ENCODE peak calls at places on chromosomes 3 and 15, in four cellular contexts. L, J, G and W are unnamed samples.

GRCh38 chr3:162719684-162720341 is 1223.2 kb downstream of the OTOL1 start:
- DNase-seq in G (no peak), J (no peak), L (peak), W (no peak)

GRCh38 chr3:146511402-146512134 is 32.8 kb downstream of the PLSCR1 start:
- DNase-seq in L (no peak), J (peak), G (no peak), W (no peak)

GRCh38 chr3:56291244-56291680 is 177.0 kb downstream of the ERC2 start:
- DNase-seq in J (no peak), L (no peak), G (no peak), W (no peak)

GRCh38 chr3:100316656-100317069 is 17.9 kb upstream of the NIT2 start:
- DNase-seq in J (peak), G (no peak), L (peak), W (no peak)

GRCh38 chr15:37788330-37788729 is 146.1 kb upstream of the TMCO5A start:
- DNase-seq in G (no peak), J (no peak), L (no peak), W (no peak)

GRCh38 chr3:45909542-45909941 is 23.2 kb downstream of the CCR9 start:
- DNase-seq in J (no peak), L (no peak), G (no peak), W (no peak)

GRCh38 chr3:179558742-179559364 is 3.9 kb upstream of the ACTL6A start:
- DNase-seq in G (no peak), J (peak), L (peak), W (peak)

GRCh38 chr3:37945803-37946530 is 44.6 kb upstream of the VILL start:
- DNase-seq in L (no peak), G (no peak), J (peak), W (no peak)

GRCh38 chr3:142319094-142319493 is 93.7 kb upstream of the GK5 start:
- DNase-seq in L (peak), G (no peak), J (no peak), W (no peak)

GRCh38 chr3:77467702-77468407 is 428.0 kb downstream of the ROBO2 start:
- DNase-seq in G (no peak), J (no peak), L (no peak), W (no peak)

GRCh38 chr15:98873441-98874218 is 134.0 kb downstream of the PGPEP1L start:
- DNase-seq in L (no peak), G (no peak), J (no peak), W (no peak)

GRCh38 chr3:142272200-142272891 is 47.0 kb upstream of the GK5 start:
- DNase-seq in J (no peak), L (no peak), G (no peak), W (no peak)

GRCh38 chr3:174907628-174908407 is 48.7 kb downstream of the NAALADL2 start:
- DNase-seq in J (no peak), G (no peak), L (no peak), W (no peak)

GRCh38 chr3:172152869-172153268 is 113.5 kb downstream of the FNDC3B start:
- DNase-seq in L (no peak), G (no peak), J (no peak), W (no peak)

GRCh38 chr3:48716508-48716981 is 476 bp downstream of the IP6K2 start:
- DNase-seq in L (no peak), J (peak), G (no peak), W (no peak)

GRCh38 chr15:41983621-41984571 is 11.5 kb upstream of the EHD4 start:
- DNase-seq in G (no peak), J (no peak), L (no peak), W (no peak)

GRCh38 chr3:12229896-12230295 is 59.0 kb upstream of the PPARG start:
- DNase-seq in G (no peak), J (no peak), L (no peak), W (no peak)

GRCh38 chr3:191362036-191362435 is 31.7 kb upstream of the UTS2B start:
- DNase-seq in L (no peak), G (no peak), J (no peak), W (no peak)